ENCODE peak calls at places on chromosome 16, in seven cellular contexts. X, N, U, A, H, E and I are unnamed samples. For H3K4me1, the result is how much of the 10 kb centered on the place peaks cover.

GRCh38 chr16:19294156-19294649 is 8.7 kb downstream of the CLEC19A start:
- DNase-seq in N (no peak), X (no peak), H (no peak), U (no peak), E (no peak), A (no peak), I (peak)

GRCh38 chr16:588639-588888 is 1.3 kb upstream of the RAB40C start:
- DNase-seq in E (no peak), U (no peak), X (peak), A (peak), N (peak), H (no peak), I (peak)

GRCh38 chr16:12317856-12318591 is 341.5 kb downstream of the SNX29 start:
- DNase-seq in X (no peak), U (no peak), A (no peak), N (no peak), H (no peak), E (no peak), I (no peak)

GRCh38 chr16:54937673-54938350 is 7.1 kb downstream of the IRX5 start:
- DNase-seq in N (no peak), X (no peak), A (no peak), E (no peak), H (peak), U (no peak), I (no peak)

GRCh38 chr16:13231365-13231764 is 330.0 kb downstream of the SHISA9 start:
- DNase-seq in H (no peak), X (no peak), U (no peak), N (peak), E (peak), A (no peak), I (no peak)

GRCh38 chr16:8585942-8586341 is 4.4 kb downstream of the TMEM114 start:
- DNase-seq in X (no peak), U (no peak), E (no peak), A (no peak), H (no peak), N (no peak), I (no peak)

GRCh38 chr16:787978-788398 is at the start of gene RPUSD1:
- DNase-seq in E (no peak), U (no peak), X (peak), H (no peak), A (no peak), N (peak), I (no peak)

GRCh38 chr16:27470567-27471431 is 68.8 kb downstream of the IL21R start:
- DNase-seq in X (peak), N (no peak), H (no peak), U (no peak), A (peak), E (no peak), I (peak)

GRCh38 chr16:70793851-70794502 is 7.0 kb downstream of the VAC14 start:
- DNase-seq in A (no peak), E (no peak), H (no peak), N (no peak), U (no peak), X (no peak), I (no peak)

GRCh38 chr16:57639172-57639571 is 10.7 kb downstream of the ADGRG1 start:
- DNase-seq in E (no peak), X (peak), U (peak), A (no peak), H (peak), N (peak), I (no peak)

GRCh38 chr16:13084331-13084730 is 182.9 kb downstream of the SHISA9 start:
- DNase-seq in A (no peak), N (no peak), U (no peak), H (no peak), X (no peak), E (no peak), I (no peak)

DNA sequence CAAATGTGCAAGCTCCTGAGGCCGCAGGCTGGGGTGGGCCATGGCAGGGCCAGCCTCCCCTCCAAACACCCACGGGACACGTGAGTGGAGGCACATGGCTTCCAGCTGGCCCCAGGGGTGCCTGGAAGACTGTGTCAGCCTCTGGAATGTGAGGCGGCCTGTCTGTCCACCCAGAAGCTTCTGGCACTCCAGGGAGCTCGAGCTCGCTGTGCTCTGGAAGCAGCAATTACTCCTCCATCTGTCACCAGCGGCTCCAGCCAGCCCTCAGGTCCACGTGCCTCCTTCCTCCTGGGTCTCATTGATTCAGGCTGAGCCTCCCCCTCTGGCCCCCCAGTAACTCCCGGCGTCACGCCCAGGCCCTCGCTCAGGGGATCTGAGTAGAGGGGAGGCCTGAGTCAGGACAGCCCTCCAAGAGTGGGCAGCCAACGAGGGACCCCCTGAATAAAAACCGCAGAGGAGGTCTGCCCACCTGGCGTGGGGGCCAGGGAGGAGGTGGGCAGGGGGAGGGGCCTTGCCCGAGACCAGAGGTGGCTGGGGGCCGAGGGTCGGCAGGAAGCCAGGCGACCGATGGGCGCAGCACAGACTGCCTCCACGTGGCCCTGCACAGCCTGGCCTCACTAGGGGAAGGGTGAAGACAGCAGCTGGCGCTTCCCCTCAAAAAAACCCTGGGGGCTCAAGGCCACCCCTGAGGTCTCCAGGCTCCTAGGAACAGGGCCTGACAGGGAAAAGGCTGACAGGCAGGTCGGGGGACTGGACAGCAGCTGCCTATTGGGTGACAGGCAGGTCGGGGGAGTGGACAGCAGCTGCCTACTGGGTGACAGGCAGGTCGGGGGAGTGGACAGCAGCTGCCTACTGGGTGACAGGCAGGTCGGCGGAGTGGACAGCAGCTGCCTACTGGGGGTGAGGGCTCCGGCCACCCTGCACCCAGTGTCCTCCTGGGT is 11.9 kb downstream of the PIEZO1 start:
- DNase-seq in N (peak), U (no peak), H (no peak), A (peak), E (no peak), X (peak), I (peak)
- H3K4me1 ChIP-seq in N (under half), U (under half), H (under half), A (half or more), E (under half), X (half or more), I (half or more)

DNA sequence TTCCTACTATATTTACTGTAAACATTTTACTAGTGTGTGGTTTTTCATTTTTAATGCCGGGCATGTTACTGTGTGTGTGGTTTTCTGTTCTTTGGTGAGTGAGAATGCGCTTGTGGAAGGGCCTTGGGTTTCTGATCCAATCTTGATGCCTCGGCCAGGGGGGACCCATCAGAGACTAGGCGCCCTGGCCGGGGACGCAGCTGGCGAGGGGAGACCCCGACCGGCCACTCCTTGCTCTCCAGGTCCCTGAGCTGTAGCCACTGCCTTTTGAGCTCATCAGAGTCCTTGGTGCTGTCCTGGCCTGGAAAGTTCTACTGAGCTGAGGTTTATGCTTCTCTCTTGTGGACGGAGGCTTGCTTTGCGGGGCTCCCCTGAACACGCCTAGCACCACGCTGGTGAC is 37.5 kb downstream of the KIAA0513 start:
- DNase-seq in N (no peak), E (no peak), A (no peak), X (no peak), H (no peak), U (no peak), I (no peak)
- H3K23ac ChIP-seq in N (no peak), E (no peak), A (no peak), X (no peak), H (no peak), U (no peak), I (no peak)

GRCh38 chr16:74797414-74797813 is 22.8 kb upstream of the FA2H start:
- DNase-seq in X (no peak), U (no peak), H (no peak), A (no peak), E (no peak), N (no peak), I (no peak)
- H3K4me1 ChIP-seq in X (under half), U (under half), H (under half), A (under half), E (under half), N (under half), I (under half)

GRCh38 chr16:84427553-84427952 is 59.2 kb downstream of the ATP2C2 start:
- DNase-seq in X (peak), A (no peak), H (no peak), N (no peak), E (no peak), U (no peak), I (no peak)

GRCh38 chr16:84434800-84435199 is 66.5 kb downstream of the ATP2C2 start:
- DNase-seq in X (no peak), H (no peak), E (no peak), N (no peak), A (no peak), U (no peak), I (no peak)

GRCh38 chr16:84426804-84427203 is 58.5 kb downstream of the ATP2C2 start:
- DNase-seq in U (no peak), H (no peak), N (no peak), X (no peak), A (no peak), E (no peak), I (no peak)

GRCh38 chr16:84425696-84426095 is 57.4 kb downstream of the ATP2C2 start:
- DNase-seq in N (no peak), A (no peak), E (no peak), U (no peak), H (no peak), X (no peak), I (no peak)

GRCh38 chr16:84430860-84431259 is 62.5 kb downstream of the ATP2C2 start:
- DNase-seq in N (no peak), A (no peak), X (no peak), U (no peak), E (no peak), H (no peak), I (no peak)
- H3K23ac ChIP-seq in N (no peak), A (no peak), X (no peak), U (no peak), E (no peak), H (no peak), I (no peak)

GRCh38 chr16:87953308-87954208 is 2.3 kb downstream of the BANP start:
- DNase-seq in U (no peak), X (no peak), A (no peak), N (no peak), H (no peak), E (no peak), I (no peak)

GRCh38 chr16:87956169-87956770 is 5.0 kb downstream of the BANP start:
- DNase-seq in N (peak), E (no peak), X (peak), H (peak), U (no peak), A (peak), I (peak)

GRCh38 chr16:87955302-87956168 is 4.3 kb downstream of the BANP start:
- DNase-seq in N (no peak), H (no peak), A (peak), E (no peak), U (no peak), X (no peak), I (peak)

GRCh38 chr16:87954361-87954760 is 3.1 kb downstream of the BANP start:
- DNase-seq in N (no peak), A (no peak), X (no peak), U (no peak), E (no peak), H (no peak), I (no peak)

DNA sequence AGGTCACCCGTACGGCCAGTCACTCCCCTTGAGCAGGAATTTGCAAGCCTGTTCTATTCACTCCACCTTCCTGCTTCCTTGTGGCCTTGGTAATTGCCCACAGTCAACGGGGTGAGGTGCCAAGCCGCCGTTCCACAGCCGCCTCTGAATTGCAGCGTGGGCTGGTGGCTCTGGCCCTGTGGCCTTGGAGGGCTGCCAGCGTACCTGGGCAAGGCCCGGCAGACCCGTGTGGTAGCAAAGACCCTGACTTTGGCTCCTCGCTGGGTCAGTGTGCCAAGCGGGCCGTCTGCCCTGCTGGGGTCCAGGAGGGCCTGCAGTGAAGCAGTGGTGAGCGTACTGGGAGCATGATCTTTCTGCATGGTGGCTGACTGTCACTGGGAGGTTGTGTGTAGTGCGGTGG is 3.6 kb downstream of the BANP start:
- DNase-seq in A (no peak), N (no peak), E (no peak), H (no peak), X (no peak), U (no peak), I (no peak)
- H3K4me1 ChIP-seq in A (under half), N (under half), E (under half), H (under half), X (under half), U (under half), I (under half)

GRCh38 chr16:3101018-3101840 is 2.1 kb upstream of the ZSCAN10 start:
- DNase-seq in U (peak), H (no peak), N (peak), X (peak), A (no peak), E (no peak), I (no peak)
- H3K23ac ChIP-seq in U (no peak), H (peak), N (no peak), X (no peak), A (no peak), E (no peak), I (no peak)

DNA sequence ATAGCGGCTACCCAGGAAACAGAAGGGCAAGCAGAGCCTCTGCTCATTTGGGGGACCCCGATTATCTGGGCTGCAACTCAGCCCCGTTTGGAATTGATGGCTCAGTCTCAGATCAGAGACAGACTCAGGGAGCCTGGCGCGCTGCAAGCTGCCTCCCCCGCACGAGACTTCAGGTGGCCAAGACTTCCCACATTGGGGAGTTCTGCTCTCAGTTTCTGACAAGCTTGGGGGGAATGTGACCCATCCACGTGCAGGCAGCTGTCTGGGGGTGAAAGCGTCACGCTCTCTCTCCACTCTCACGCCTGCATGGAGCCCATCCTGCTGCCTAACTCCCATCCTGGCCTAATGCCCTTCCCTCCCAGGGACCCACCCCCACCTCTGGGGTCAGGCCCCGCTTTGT is 157.6 kb upstream of the GSE1 start:
- DNase-seq in E (no peak), A (no peak), N (no peak), X (no peak), U (no peak), H (no peak), I (no peak)
- H3K4me1 ChIP-seq in E (under half), A (under half), N (under half), X (half or more), U (under half), H (under half), I (under half)

GRCh38 chr16:66462912-66463311 is 35.8 kb downstream of the BEAN1 start:
- DNase-seq in A (peak), U (no peak), E (no peak), N (no peak), X (no peak), H (no peak), I (no peak)
- H3K23ac ChIP-seq in A (no peak), U (no peak), E (no peak), N (no peak), X (no peak), H (no peak), I (no peak)